ENCODE peak calls at places on chromosomes 13 and 19, in six cellular contexts. H is activated T-helper 1 cell treated with anti-CD3 and anti-CD28 coated beads, Interleukin-2, amount 50 U/mL, for 16 hours; W is stimulated activated CD8-positive, alpha-beta memory T cell treated with anti-CD3 and anti-CD28 coated beads, Interleukin-15, amount 100 ng/mL, for 1 hour; U is amniotic stem cell; Y is activated naive CD4-positive, alpha-beta T cell; V is T-helper 2 cell. X is an unnamed sample.

GRCh38 chr19:2475018-2475701 is 767 bp upstream of the GADD45B start:
- DNase-seq in H (peak), W (peak), U (no peak), Y (no peak), V (peak), X (no peak)

GRCh38 chr13:66689037-66689619 is 541.0 kb downstream of the PCDH9 start:
- DNase-seq in H (no peak), W (no peak), U (no peak), Y (no peak), V (no peak), X (no peak)

GRCh38 chr19:5396963-5397362 is 56.4 kb upstream of the PTPRS start:
- DNase-seq in H (no peak), W (no peak), U (no peak), Y (no peak), V (no peak), X (no peak)

GRCh38 chr19:29812080-29812880 is 489 bp downstream of the CCNE1 start:
- DNase-seq in H (no peak), W (no peak), U (no peak), Y (no peak), V (peak), X (no peak)

GRCh38 chr19:41774515-41774980 is 19.2 kb downstream of the CEACAM6 start:
- DNase-seq in H (peak), W (peak), U (no peak), Y (no peak), V (peak), X (no peak)

GRCh38 chr13:30088312-30088855 is 219.0 kb downstream of the KATNAL1 start:
- DNase-seq in H (no peak), W (no peak), U (no peak), Y (no peak), V (no peak), X (no peak)

GRCh38 chr19:40247178-40247577 is 20.7 kb upstream of the CCNP start:
- DNase-seq in H (no peak), W (no peak), U (no peak), Y (no peak), V (no peak), X (no peak)

GRCh38 chr13:99013951-99014350 is 36.1 kb upstream of the DOCK9 start:
- DNase-seq in H (no peak), W (no peak), U (no peak), Y (no peak), V (no peak), X (no peak)

GRCh38 chr19:22144394-22144793 is 52.4 kb downstream of the ZNF676 start:
- DNase-seq in H (no peak), W (no peak), U (no peak), Y (no peak), V (no peak), X (no peak)

GRCh38 chr13:62375653-62376052 is 960.0 kb upstream of the PCDH20 start:
- DNase-seq in H (no peak), W (no peak), U (no peak), Y (no peak), V (no peak), X (no peak)

GRCh38 chr13:52141299-52141698 is 12.4 kb upstream of the NEK5 start:
- DNase-seq in H (no peak), W (no peak), U (no peak), Y (no peak), V (no peak), X (no peak)

GRCh38 chr19:2246801-2247361 is 2.2 kb upstream of the AMH start:
- DNase-seq in H (no peak), W (no peak), U (no peak), Y (no peak), V (no peak), X (no peak)

GRCh38 chr19:6242677-6243076 is 37.1 kb downstream of the MLLT1 start:
- DNase-seq in H (no peak), W (no peak), U (no peak), Y (no peak), V (no peak), X (no peak)

GRCh38 chr13:67776171-67776570 is 546.0 kb upstream of the PCDH9 start:
- DNase-seq in H (no peak), W (no peak), U (no peak), Y (no peak), V (no peak), X (no peak)

GRCh38 chr19:2477141-2477710 is 1.3 kb downstream of the GADD45B start:
- DNase-seq in H (peak), W (no peak), U (no peak), Y (no peak), V (peak), X (no peak)

GRCh38 chr13:90331974-90332373 is 1015.5 kb upstream of the MIR17HG start:
- DNase-seq in H (no peak), W (no peak), U (no peak), Y (no peak), V (no peak), X (no peak)